ENCODE peak calls at places on chromosomes 16 and 17, in ten cellular contexts. V is H9; H is SK-MEL-5; B is naive thymus-derived CD8-positive, alpha-beta T cell; J is stimulated activated CD4-positive, alpha-beta T cell treated with anti-CD3 and anti-CD28 coated beads, Interleukin-4, amount 100 ng/mL, for 4 hours; E is H4; I is left colon; R is CD8-positive, alpha-beta T cell; S is fibroblast of mammary gland; L is RWPE1. W is an unnamed sample.

GRCh38 chr17:27630607-27631408 is at the start of gene LGALS9:
- DNase-seq in V (no peak), H (no peak), B (peak; percentile 54), J (peak; percentile 21), E (peak; percentile 16), I (peak; percentile 82), R (peak; percentile 6), S (no peak), L (peak; percentile 13), W (no peak)

GRCh38 chr17:5587431-5588032 is 3.2 kb upstream of the NLRP1 start:
- DNase-seq in V (no peak), H (peak; percentile 90), B (peak; percentile 83), J (peak; percentile 43), E (peak; percentile 61), I (no peak), R (peak; percentile 56), S (peak; percentile 77), L (peak; percentile 67), W (no peak)

GRCh38 chr16:84950906-84951305 is 60.4 kb downstream of the ZDHHC7 start:
- DNase-seq in V (peak; percentile 60), H (peak; percentile 44), B (no peak), J (no peak), E (no peak), I (no peak), R (peak; percentile 31), S (no peak), L (no peak), W (no peak)

GRCh38 chr16:2535644-2536021 is 2.2 kb upstream of the PDPK1 start:
- DNase-seq in V (no peak), H (no peak), B (no peak), J (no peak), E (no peak), I (no peak), R (no peak), S (peak; percentile 96), L (no peak), W (no peak)

GRCh38 chr17:19763416-19763815 is 15.3 kb upstream of the ALDH3A1 start:
- DNase-seq in V (no peak), H (no peak), B (no peak), J (no peak), E (no peak), I (no peak), R (no peak), S (no peak), L (no peak), W (no peak)

GRCh38 chr17:1563786-1564613 is 1.4 kb upstream of the PITPNA start:
- DNase-seq in V (no peak), H (no peak), B (no peak), J (no peak), E (no peak), I (no peak), R (no peak), S (no peak), L (no peak), W (no peak)

GRCh38 chr17:47704781-47705180 is 10.8 kb downstream of the TBKBP1 start:
- DNase-seq in V (no peak), H (no peak), B (no peak), J (no peak), E (no peak), I (no peak), R (no peak), S (no peak), L (no peak), W (no peak)

GRCh38 chr17:57355090-57355859 is 99.0 kb downstream of the MSI2 start:
- DNase-seq in V (no peak), H (peak; percentile 89), B (no peak), J (no peak), E (no peak), I (no peak), R (no peak), S (no peak), L (no peak), W (no peak)

GRCh38 chr16:71426069-71426879 is 15.6 kb downstream of the TLE7 start:
- DNase-seq in V (peak; percentile 95), H (peak; percentile 96), B (peak; percentile 46), J (no peak), E (no peak), I (no peak), R (peak; percentile 25), S (peak; percentile 95), L (peak; percentile 60), W (no peak)

GRCh38 chr16:58377932-58378331 is 14.3 kb upstream of the GINS3 start:
- DNase-seq in V (no peak), H (no peak), B (no peak), J (no peak), E (no peak), I (no peak), R (no peak), S (no peak), L (no peak), W (no peak)

GRCh38 chr17:43015579-43015978 is 6.6 kb downstream of the VAT1 start:
- DNase-seq in V (no peak), H (no peak), B (no peak), J (no peak), E (no peak), I (no peak), R (no peak), S (peak; percentile 28), L (no peak), W (no peak)

GRCh38 chr17:57215317-57215716 is 41.0 kb upstream of the MSI2 start:
- DNase-seq in V (no peak), H (no peak), B (no peak), J (no peak), E (peak; percentile 39), I (no peak), R (no peak), S (peak; percentile 43), L (peak; percentile 69), W (no peak)

GRCh38 chr17:50274945-50275221 is 617 bp downstream of the TMEM92 start:
- DNase-seq in V (no peak), H (no peak), B (no peak), J (no peak), E (no peak), I (no peak), R (no peak), S (no peak), L (no peak), W (no peak)

GRCh38 chr17:19747829-19748806 is at the start of gene ALDH3A1:
- DNase-seq in V (no peak), H (no peak), B (no peak), J (no peak), E (peak; percentile 80), I (no peak), R (no peak), S (no peak), L (peak; percentile 51), W (no peak)

GRCh38 chr16:84478172-84478948 is 26.1 kb downstream of the MEAK7 start:
- DNase-seq in V (no peak), H (no peak), B (no peak), J (no peak), E (no peak), I (no peak), R (no peak), S (peak; percentile 91), L (peak; percentile 26), W (no peak)

GRCh38 chr17:63967953-63968352 is 4.8 kb downstream of the SCN4A start:
- DNase-seq in V (no peak), H (no peak), B (no peak), J (no peak), E (peak; percentile 51), I (no peak), R (no peak), S (peak; percentile 17), L (no peak), W (no peak)

GRCh38 chr16:68084504-68085258 is 489 bp upstream of the NFATC3 start:
- DNase-seq in V (peak; percentile 99), H (peak; percentile 29), B (peak; percentile 83), J (peak; percentile 77), E (peak; percentile 80), I (peak; percentile 91), R (peak; percentile 82), S (peak; percentile 60), L (peak; percentile 97), W (peak; percentile 89)

GRCh38 chr17:75842963-75843576 is 1.1 kb downstream of the UNC13D start:
- DNase-seq in V (peak; percentile 34), H (no peak), B (no peak), J (no peak), E (no peak), I (no peak), R (peak; percentile 35), S (no peak), L (no peak), W (no peak)